ENCODE peak calls at places on chromosome 11, in five cellular contexts. One of them, this sample, is unnamed.

GRCh38 chr11:15819679-15820286 is 536.6 kb downstream of the SOX6 start:
- DNase-seq in HL-60: peak
- DNase-seq in H1: peak
- DNase-seq in SK-N-SH: no peak
- DNase-seq in K562: peak
- DNase-seq in this sample: peak

GRCh38 chr11:95147364-95147905 is 57.8 kb downstream of the ENDOD1 start:
- DNase-seq in HL-60: peak
- DNase-seq in H1: no peak
- DNase-seq in SK-N-SH: peak
- DNase-seq in K562: peak
- DNase-seq in this sample: peak

GRCh38 chr11:46278387-46279173 is 1.1 kb downstream of the CREB3L1 start:
- DNase-seq in HL-60: no peak
- DNase-seq in H1: peak
- DNase-seq in SK-N-SH: peak
- DNase-seq in K562: peak
- DNase-seq in this sample: no peak

GRCh38 chr11:112129656-112130055 is 34.2 kb downstream of the IL18 start:
- DNase-seq in HL-60: no peak
- DNase-seq in H1: no peak
- DNase-seq in SK-N-SH: no peak
- DNase-seq in K562: no peak
- DNase-seq in this sample: no peak

GRCh38 chr11:133228406-133229330 is 303.6 kb downstream of the OPCML start:
- DNase-seq in HL-60: no peak
- DNase-seq in H1: peak
- DNase-seq in SK-N-SH: peak
- DNase-seq in K562: no peak
- DNase-seq in this sample: no peak

GRCh38 chr11:3222003-3222855 is 3.6 kb upstream of the MRGPRG start:
- DNase-seq in HL-60: no peak
- DNase-seq in H1: no peak
- DNase-seq in SK-N-SH: peak
- DNase-seq in K562: no peak
- DNase-seq in this sample: no peak

GRCh38 chr11:46759196-46759595 is 40.2 kb downstream of the F2 start:
- DNase-seq in HL-60: no peak
- DNase-seq in H1: no peak
- DNase-seq in SK-N-SH: no peak
- DNase-seq in K562: no peak
- DNase-seq in this sample: no peak

GRCh38 chr11:99522467-99523173 is 501.9 kb downstream of the CNTN5 start:
- DNase-seq in HL-60: no peak
- DNase-seq in H1: no peak
- DNase-seq in SK-N-SH: no peak
- DNase-seq in K562: no peak
- DNase-seq in this sample: no peak

GRCh38 chr11:31767665-31768064 is 43.5 kb downstream of the PAX6 start:
- DNase-seq in HL-60: no peak
- DNase-seq in H1: no peak
- DNase-seq in SK-N-SH: no peak
- DNase-seq in K562: no peak
- DNase-seq in this sample: no peak

GRCh38 chr11:66976048-66976467 is 954 bp downstream of the C11orf86 start:
- DNase-seq in HL-60: no peak
- DNase-seq in H1: peak
- DNase-seq in SK-N-SH: peak
- DNase-seq in K562: peak
- DNase-seq in this sample: peak

GRCh38 chr11:95450547-95451123 is 219.6 kb upstream of the SESN3 start:
- DNase-seq in HL-60: no peak
- DNase-seq in H1: no peak
- DNase-seq in SK-N-SH: no peak
- DNase-seq in K562: no peak
- DNase-seq in this sample: no peak

GRCh38 chr11:36222755-36223635 is 66.2 kb downstream of the COMMD9 start:
- DNase-seq in HL-60: no peak
- DNase-seq in H1: no peak
- DNase-seq in SK-N-SH: no peak
- DNase-seq in K562: no peak
- DNase-seq in this sample: no peak

GRCh38 chr11:35662061-35662648 is 420 bp upstream of the TRIM44 start:
- DNase-seq in HL-60: no peak
- DNase-seq in H1: no peak
- DNase-seq in SK-N-SH: peak
- DNase-seq in K562: no peak
- DNase-seq in this sample: peak

GRCh38 chr11:129267716-129268115 is 75.6 kb upstream of the ARHGAP32 start:
- DNase-seq in HL-60: no peak
- DNase-seq in H1: no peak
- DNase-seq in SK-N-SH: no peak
- DNase-seq in K562: no peak
- DNase-seq in this sample: no peak

GRCh38 chr11:17700991-17701390 is 18.4 kb upstream of the MYOD1 start:
- DNase-seq in HL-60: no peak
- DNase-seq in H1: no peak
- DNase-seq in SK-N-SH: no peak
- DNase-seq in K562: no peak
- DNase-seq in this sample: no peak

GRCh38 chr11:18878211-18878610 is 61.0 kb downstream of the MRGPRX1 start:
- DNase-seq in HL-60: no peak
- DNase-seq in H1: no peak
- DNase-seq in SK-N-SH: no peak
- DNase-seq in K562: no peak
- DNase-seq in this sample: no peak

GRCh38 chr11:7348432-7349298 is 97.0 kb downstream of the SYT9 start:
- DNase-seq in HL-60: no peak
- DNase-seq in H1: no peak
- DNase-seq in SK-N-SH: peak
- DNase-seq in K562: no peak
- DNase-seq in this sample: no peak

GRCh38 chr11:122617297-122617696 is 38.2 kb upstream of the UBASH3B start:
- DNase-seq in HL-60: no peak
- DNase-seq in H1: no peak
- DNase-seq in SK-N-SH: no peak
- DNase-seq in K562: no peak
- DNase-seq in this sample: no peak

GRCh38 chr11:116642902-116643301 is 129.9 kb downstream of the BUD13 start:
- DNase-seq in HL-60: no peak
- DNase-seq in H1: no peak
- DNase-seq in SK-N-SH: no peak
- DNase-seq in K562: no peak
- DNase-seq in this sample: no peak

GRCh38 chr11:120977470-120977869 is 46.4 kb upstream of the TBCEL start:
- DNase-seq in HL-60: no peak
- DNase-seq in H1: no peak
- DNase-seq in SK-N-SH: no peak
- DNase-seq in K562: no peak
- DNase-seq in this sample: no peak

GRCh38 chr11:70597006-70597555 is 198.8 kb downstream of the CTTN start:
- DNase-seq in HL-60: no peak
- DNase-seq in H1: no peak
- DNase-seq in SK-N-SH: no peak
- DNase-seq in K562: no peak
- DNase-seq in this sample: no peak

GRCh38 chr11:78063440-78064181 is at the start of gene THRSP:
- DNase-seq in HL-60: no peak
- DNase-seq in H1: no peak
- DNase-seq in SK-N-SH: no peak
- DNase-seq in K562: no peak
- DNase-seq in this sample: no peak

GRCh38 chr11:112049777-112050176 is 24.0 kb downstream of the PIH1D2 start:
- DNase-seq in HL-60: no peak
- DNase-seq in H1: no peak
- DNase-seq in SK-N-SH: no peak
- DNase-seq in K562: no peak
- DNase-seq in this sample: no peak

GRCh38 chr11:131685906-131686305 is 315.5 kb downstream of the NTM start:
- DNase-seq in HL-60: no peak
- DNase-seq in H1: peak
- DNase-seq in SK-N-SH: no peak
- DNase-seq in K562: no peak
- DNase-seq in this sample: no peak

GRCh38 chr11:90593099-90593498 is 370.2 kb upstream of the CHORDC1 start:
- DNase-seq in HL-60: no peak
- DNase-seq in H1: no peak
- DNase-seq in SK-N-SH: no peak
- DNase-seq in K562: no peak
- DNase-seq in this sample: no peak

GRCh38 chr11:35487532-35488078 is 37.8 kb downstream of the PAMR1 start:
- DNase-seq in HL-60: no peak
- DNase-seq in H1: peak
- DNase-seq in SK-N-SH: peak
- DNase-seq in K562: peak
- DNase-seq in this sample: peak

GRCh38 chr11:96122601-96123044 is 198.7 kb upstream of the MTMR2 start:
- DNase-seq in HL-60: no peak
- DNase-seq in H1: no peak
- DNase-seq in SK-N-SH: no peak
- DNase-seq in K562: no peak
- DNase-seq in this sample: no peak

GRCh38 chr11:2929511-2929879 is 275 bp upstream of the PHLDA2 start:
- DNase-seq in HL-60: peak
- DNase-seq in H1: no peak
- DNase-seq in SK-N-SH: peak
- DNase-seq in K562: peak
- DNase-seq in this sample: no peak

GRCh38 chr11:70501933-70502540 is 103.7 kb downstream of the CTTN start:
- DNase-seq in HL-60: no peak
- DNase-seq in H1: no peak
- DNase-seq in SK-N-SH: no peak
- DNase-seq in K562: no peak
- DNase-seq in this sample: no peak

GRCh38 chr11:34154059-34154875 is 48.8 kb downstream of the NAT10 start:
- DNase-seq in HL-60: peak
- DNase-seq in H1: no peak
- DNase-seq in SK-N-SH: no peak
- DNase-seq in K562: no peak
- DNase-seq in this sample: no peak

GRCh38 chr11:14520902-14521151 is 641 bp upstream of the PSMA1 start:
- DNase-seq in HL-60: no peak
- DNase-seq in H1: no peak
- DNase-seq in SK-N-SH: peak
- DNase-seq in K562: no peak
- DNase-seq in this sample: peak

GRCh38 chr11:14520086-14520901 is at the start of gene PSMA1:
- DNase-seq in HL-60: peak
- DNase-seq in H1: peak
- DNase-seq in SK-N-SH: peak
- DNase-seq in K562: peak
- DNase-seq in this sample: peak

GRCh38 chr11:14522245-14522644 is 2.1 kb upstream of the PSMA1 start:
- DNase-seq in HL-60: no peak
- DNase-seq in H1: no peak
- DNase-seq in SK-N-SH: no peak
- DNase-seq in K562: no peak
- DNase-seq in this sample: no peak

GRCh38 chr11:14518820-14519219 is 1.4 kb downstream of the PSMA1 start:
- DNase-seq in HL-60: no peak
- DNase-seq in H1: no peak
- DNase-seq in SK-N-SH: no peak
- DNase-seq in K562: no peak
- DNase-seq in this sample: no peak

GRCh38 chr11:14519692-14520085 is 497 bp downstream of the PSMA1 start:
- DNase-seq in HL-60: peak
- DNase-seq in H1: no peak
- DNase-seq in SK-N-SH: no peak
- DNase-seq in K562: no peak
- DNase-seq in this sample: no peak
- TF ChIP-seq GABPA in HL-60: no peak
- TF ChIP-seq GABPA in H1: no peak
- TF ChIP-seq GABPA in SK-N-SH: peak
- TF ChIP-seq GABPA in K562: no peak
- TF ChIP-seq GABPA in this sample: no peak

GRCh38 chr11:75474878-75475766 is 42.1 kb upstream of the KLHL35 start:
- DNase-seq in HL-60: peak
- DNase-seq in H1: peak
- DNase-seq in SK-N-SH: peak
- DNase-seq in K562: peak
- DNase-seq in this sample: no peak
- TF ChIP-seq GABPA in HL-60: no peak
- TF ChIP-seq GABPA in H1: no peak
- TF ChIP-seq GABPA in SK-N-SH: no peak
- TF ChIP-seq GABPA in K562: no peak
- TF ChIP-seq GABPA in this sample: no peak

GRCh38 chr11:62923634-62924411 is 2.7 kb upstream of the CHRM1 start:
- DNase-seq in HL-60: no peak
- DNase-seq in H1: peak
- DNase-seq in SK-N-SH: no peak
- DNase-seq in K562: peak
- DNase-seq in this sample: no peak
- TF ChIP-seq GABPA in HL-60: no peak
- TF ChIP-seq GABPA in H1: no peak
- TF ChIP-seq GABPA in SK-N-SH: no peak
- TF ChIP-seq GABPA in K562: no peak
- TF ChIP-seq GABPA in this sample: no peak

GRCh38 chr11:76698321-76699043 is 27.9 kb upstream of the LRRC32 start:
- DNase-seq in HL-60: no peak
- DNase-seq in H1: peak
- DNase-seq in SK-N-SH: no peak
- DNase-seq in K562: peak
- DNase-seq in this sample: no peak
- TF ChIP-seq GABPA in HL-60: no peak
- TF ChIP-seq GABPA in H1: no peak
- TF ChIP-seq GABPA in SK-N-SH: no peak
- TF ChIP-seq GABPA in K562: no peak
- TF ChIP-seq GABPA in this sample: no peak

GRCh38 chr11:86395061-86395551 is 20.4 kb downstream of the CCDC81 start:
- DNase-seq in HL-60: no peak
- DNase-seq in H1: no peak
- DNase-seq in SK-N-SH: no peak
- DNase-seq in K562: no peak
- DNase-seq in this sample: no peak
- TF ChIP-seq GABPA in HL-60: no peak
- TF ChIP-seq GABPA in H1: no peak
- TF ChIP-seq GABPA in SK-N-SH: no peak
- TF ChIP-seq GABPA in K562: no peak
- TF ChIP-seq GABPA in this sample: no peak

GRCh38 chr11:86678823-86679222 is 6.4 kb upstream of the ME3 start:
- DNase-seq in HL-60: no peak
- DNase-seq in H1: no peak
- DNase-seq in SK-N-SH: no peak
- DNase-seq in K562: no peak
- DNase-seq in this sample: no peak
- TF ChIP-seq GABPA in HL-60: no peak
- TF ChIP-seq GABPA in H1: no peak
- TF ChIP-seq GABPA in SK-N-SH: no peak
- TF ChIP-seq GABPA in K562: no peak
- TF ChIP-seq GABPA in this sample: no peak

This sample was measured in HepG2.